ENCODE peak calls at places on chromosomes 13 and 19, in eight cellular contexts. One of them, this sample, is unnamed.

GRCh38 chr13:73387318-73387717 is 328.5 kb downstream of the KLF5 start:
- DNase-seq in stimulated activated CD8-positive, alpha-beta memory T cell treated with anti-CD3 and anti-CD28 coated beads, Interleukin-15, amount 100 ng/mL, for 4 hours: no peak
- DNase-seq in HT1080: no peak
- DNase-seq in brain pericyte: no peak
- DNase-seq in WERI-Rb-1: no peak
- DNase-seq in body of pancreas: no peak
- DNase-seq in Caco-2: no peak
- DNase-seq in EH: no peak
- DNase-seq in this sample: no peak

GRCh38 chr19:18700501-18701249 is 17.2 kb downstream of the CRTC1 start:
- DNase-seq in stimulated activated CD8-positive, alpha-beta memory T cell treated with anti-CD3 and anti-CD28 coated beads, Interleukin-15, amount 100 ng/mL, for 4 hours: no peak
- DNase-seq in HT1080: no peak
- DNase-seq in brain pericyte: no peak
- DNase-seq in WERI-Rb-1: peak
- DNase-seq in body of pancreas: peak
- DNase-seq in Caco-2: peak
- DNase-seq in EH: peak
- DNase-seq in this sample: peak

GRCh38 chr13:48404952-48405351 is 8.0 kb downstream of the LPAR6 start:
- DNase-seq in stimulated activated CD8-positive, alpha-beta memory T cell treated with anti-CD3 and anti-CD28 coated beads, Interleukin-15, amount 100 ng/mL, for 4 hours: no peak
- DNase-seq in HT1080: no peak
- DNase-seq in brain pericyte: no peak
- DNase-seq in WERI-Rb-1: no peak
- DNase-seq in body of pancreas: no peak
- DNase-seq in Caco-2: no peak
- DNase-seq in EH: peak
- DNase-seq in this sample: no peak

GRCh38 chr19:6238643-6239281 is 41.0 kb downstream of the MLLT1 start:
- DNase-seq in stimulated activated CD8-positive, alpha-beta memory T cell treated with anti-CD3 and anti-CD28 coated beads, Interleukin-15, amount 100 ng/mL, for 4 hours: no peak
- DNase-seq in HT1080: no peak
- DNase-seq in brain pericyte: no peak
- DNase-seq in WERI-Rb-1: no peak
- DNase-seq in body of pancreas: peak
- DNase-seq in Caco-2: no peak
- DNase-seq in EH: no peak
- DNase-seq in this sample: no peak

GRCh38 chr13:32048816-32049215 is 17.2 kb downstream of the FRY start:
- DNase-seq in stimulated activated CD8-positive, alpha-beta memory T cell treated with anti-CD3 and anti-CD28 coated beads, Interleukin-15, amount 100 ng/mL, for 4 hours: no peak
- DNase-seq in HT1080: peak
- DNase-seq in brain pericyte: no peak
- DNase-seq in WERI-Rb-1: no peak
- DNase-seq in body of pancreas: no peak
- DNase-seq in Caco-2: no peak
- DNase-seq in EH: peak
- DNase-seq in this sample: no peak

GRCh38 chr13:51370811-51371210 is 31.3 kb downstream of the SERPINE3 start:
- DNase-seq in stimulated activated CD8-positive, alpha-beta memory T cell treated with anti-CD3 and anti-CD28 coated beads, Interleukin-15, amount 100 ng/mL, for 4 hours: no peak
- DNase-seq in HT1080: no peak
- DNase-seq in brain pericyte: no peak
- DNase-seq in WERI-Rb-1: no peak
- DNase-seq in body of pancreas: no peak
- DNase-seq in Caco-2: no peak
- DNase-seq in EH: no peak
- DNase-seq in this sample: no peak

GRCh38 chr19:53545271-53546065 is 7.5 kb downstream of the ZNF331 start:
- DNase-seq in stimulated activated CD8-positive, alpha-beta memory T cell treated with anti-CD3 and anti-CD28 coated beads, Interleukin-15, amount 100 ng/mL, for 4 hours: no peak
- DNase-seq in HT1080: no peak
- DNase-seq in brain pericyte: no peak
- DNase-seq in WERI-Rb-1: no peak
- DNase-seq in body of pancreas: no peak
- DNase-seq in Caco-2: no peak
- DNase-seq in EH: peak
- DNase-seq in this sample: no peak

GRCh38 chr19:45115809-45116615 is 23.0 kb downstream of the PPP1R37 start:
- DNase-seq in stimulated activated CD8-positive, alpha-beta memory T cell treated with anti-CD3 and anti-CD28 coated beads, Interleukin-15, amount 100 ng/mL, for 4 hours: no peak
- DNase-seq in HT1080: no peak
- DNase-seq in brain pericyte: no peak
- DNase-seq in WERI-Rb-1: no peak
- DNase-seq in body of pancreas: no peak
- DNase-seq in Caco-2: no peak
- DNase-seq in EH: no peak
- DNase-seq in this sample: no peak

GRCh38 chr13:45167611-45168554 is 33.0 kb downstream of the KCTD4 start:
- DNase-seq in stimulated activated CD8-positive, alpha-beta memory T cell treated with anti-CD3 and anti-CD28 coated beads, Interleukin-15, amount 100 ng/mL, for 4 hours: no peak
- DNase-seq in HT1080: peak
- DNase-seq in brain pericyte: no peak
- DNase-seq in WERI-Rb-1: no peak
- DNase-seq in body of pancreas: peak
- DNase-seq in Caco-2: no peak
- DNase-seq in EH: no peak
- DNase-seq in this sample: no peak

GRCh38 chr19:2556221-2557092 is 80.5 kb downstream of the GADD45B start:
- DNase-seq in stimulated activated CD8-positive, alpha-beta memory T cell treated with anti-CD3 and anti-CD28 coated beads, Interleukin-15, amount 100 ng/mL, for 4 hours: no peak
- DNase-seq in HT1080: no peak
- DNase-seq in brain pericyte: no peak
- DNase-seq in WERI-Rb-1: no peak
- DNase-seq in body of pancreas: no peak
- DNase-seq in Caco-2: no peak
- DNase-seq in EH: no peak
- DNase-seq in this sample: no peak

GRCh38 chr13:45258339-45258685 is 57.5 kb upstream of the KCTD4 start:
- DNase-seq in stimulated activated CD8-positive, alpha-beta memory T cell treated with anti-CD3 and anti-CD28 coated beads, Interleukin-15, amount 100 ng/mL, for 4 hours: no peak
- DNase-seq in HT1080: no peak
- DNase-seq in brain pericyte: no peak
- DNase-seq in WERI-Rb-1: no peak
- DNase-seq in body of pancreas: no peak
- DNase-seq in Caco-2: no peak
- DNase-seq in EH: no peak
- DNase-seq in this sample: no peak

GRCh38 chr19:33514885-33515485 is 6.6 kb downstream of the PEPD start:
- DNase-seq in stimulated activated CD8-positive, alpha-beta memory T cell treated with anti-CD3 and anti-CD28 coated beads, Interleukin-15, amount 100 ng/mL, for 4 hours: no peak
- DNase-seq in HT1080: peak
- DNase-seq in brain pericyte: no peak
- DNase-seq in WERI-Rb-1: no peak
- DNase-seq in body of pancreas: no peak
- DNase-seq in Caco-2: no peak
- DNase-seq in EH: peak
- DNase-seq in this sample: no peak

GRCh38 chr13:24270639-24271131 is 38.7 kb upstream of the C1QTNF9 start:
- DNase-seq in stimulated activated CD8-positive, alpha-beta memory T cell treated with anti-CD3 and anti-CD28 coated beads, Interleukin-15, amount 100 ng/mL, for 4 hours: no peak
- DNase-seq in HT1080: peak
- DNase-seq in brain pericyte: no peak
- DNase-seq in WERI-Rb-1: no peak
- DNase-seq in body of pancreas: peak
- DNase-seq in Caco-2: peak
- DNase-seq in EH: peak
- DNase-seq in this sample: no peak

GRCh38 chr13:21733475-21734311 is 62.8 kb downstream of the FGF9 start:
- DNase-seq in stimulated activated CD8-positive, alpha-beta memory T cell treated with anti-CD3 and anti-CD28 coated beads, Interleukin-15, amount 100 ng/mL, for 4 hours: no peak
- DNase-seq in HT1080: no peak
- DNase-seq in brain pericyte: no peak
- DNase-seq in WERI-Rb-1: no peak
- DNase-seq in body of pancreas: no peak
- DNase-seq in Caco-2: no peak
- DNase-seq in EH: no peak
- DNase-seq in this sample: no peak

GRCh38 chr19:55352746-55353145 is 1.8 kb downstream of the COX6B2 start:
- DNase-seq in stimulated activated CD8-positive, alpha-beta memory T cell treated with anti-CD3 and anti-CD28 coated beads, Interleukin-15, amount 100 ng/mL, for 4 hours: no peak
- DNase-seq in HT1080: no peak
- DNase-seq in brain pericyte: no peak
- DNase-seq in WERI-Rb-1: no peak
- DNase-seq in body of pancreas: no peak
- DNase-seq in Caco-2: no peak
- DNase-seq in EH: no peak
- DNase-seq in this sample: no peak

GRCh38 chr19:48501446-48501960 is 10.1 kb downstream of the LMTK3 start:
- DNase-seq in stimulated activated CD8-positive, alpha-beta memory T cell treated with anti-CD3 and anti-CD28 coated beads, Interleukin-15, amount 100 ng/mL, for 4 hours: no peak
- DNase-seq in HT1080: peak
- DNase-seq in brain pericyte: no peak
- DNase-seq in WERI-Rb-1: peak
- DNase-seq in body of pancreas: peak
- DNase-seq in Caco-2: peak
- DNase-seq in EH: no peak
- DNase-seq in this sample: peak

GRCh38 chr19:15812059-15812722 is 3.3 kb downstream of the OR10H1 start:
- DNase-seq in stimulated activated CD8-positive, alpha-beta memory T cell treated with anti-CD3 and anti-CD28 coated beads, Interleukin-15, amount 100 ng/mL, for 4 hours: peak
- DNase-seq in HT1080: peak
- DNase-seq in brain pericyte: no peak
- DNase-seq in WERI-Rb-1: no peak
- DNase-seq in body of pancreas: no peak
- DNase-seq in Caco-2: peak
- DNase-seq in EH: no peak
- DNase-seq in this sample: no peak

GRCh38 chr13:78958019-78958418 is 299.1 kb upstream of the OBI1 start:
- DNase-seq in stimulated activated CD8-positive, alpha-beta memory T cell treated with anti-CD3 and anti-CD28 coated beads, Interleukin-15, amount 100 ng/mL, for 4 hours: no peak
- DNase-seq in HT1080: peak
- DNase-seq in brain pericyte: no peak
- DNase-seq in WERI-Rb-1: no peak
- DNase-seq in body of pancreas: no peak
- DNase-seq in Caco-2: no peak
- DNase-seq in EH: no peak
- DNase-seq in this sample: no peak

GRCh38 chr13:76745246-76746200 is 140.7 kb downstream of the KCTD12 start:
- DNase-seq in stimulated activated CD8-positive, alpha-beta memory T cell treated with anti-CD3 and anti-CD28 coated beads, Interleukin-15, amount 100 ng/mL, for 4 hours: no peak
- DNase-seq in HT1080: no peak
- DNase-seq in brain pericyte: no peak
- DNase-seq in WERI-Rb-1: no peak
- DNase-seq in body of pancreas: no peak
- DNase-seq in Caco-2: no peak
- DNase-seq in EH: no peak
- DNase-seq in this sample: no peak

GRCh38 chr13:113203507-113204377 is 4.7 kb downstream of the PCID2 start:
- DNase-seq in stimulated activated CD8-positive, alpha-beta memory T cell treated with anti-CD3 and anti-CD28 coated beads, Interleukin-15, amount 100 ng/mL, for 4 hours: no peak
- DNase-seq in HT1080: no peak
- DNase-seq in brain pericyte: no peak
- DNase-seq in WERI-Rb-1: no peak
- DNase-seq in body of pancreas: no peak
- DNase-seq in Caco-2: no peak
- DNase-seq in EH: no peak
- DNase-seq in this sample: no peak

GRCh38 chr19:58346961-58347929 is 6.0 kb downstream of the A1BG start:
- DNase-seq in stimulated activated CD8-positive, alpha-beta memory T cell treated with anti-CD3 and anti-CD28 coated beads, Interleukin-15, amount 100 ng/mL, for 4 hours: peak
- DNase-seq in HT1080: peak
- DNase-seq in brain pericyte: no peak
- DNase-seq in WERI-Rb-1: peak
- DNase-seq in body of pancreas: peak
- DNase-seq in Caco-2: peak
- DNase-seq in EH: peak
- DNase-seq in this sample: no peak

GRCh38 chr13:84433024-84433423 is 550.8 kb upstream of the SLITRK1 start:
- DNase-seq in stimulated activated CD8-positive, alpha-beta memory T cell treated with anti-CD3 and anti-CD28 coated beads, Interleukin-15, amount 100 ng/mL, for 4 hours: no peak
- DNase-seq in HT1080: peak
- DNase-seq in brain pericyte: no peak
- DNase-seq in WERI-Rb-1: no peak
- DNase-seq in body of pancreas: no peak
- DNase-seq in Caco-2: no peak
- DNase-seq in EH: peak
- DNase-seq in this sample: no peak

GRCh38 chr13:27933580-27934328 is 14.0 kb downstream of the PDX1 start:
- DNase-seq in stimulated activated CD8-positive, alpha-beta memory T cell treated with anti-CD3 and anti-CD28 coated beads, Interleukin-15, amount 100 ng/mL, for 4 hours: no peak
- DNase-seq in HT1080: no peak
- DNase-seq in brain pericyte: no peak
- DNase-seq in WERI-Rb-1: no peak
- DNase-seq in body of pancreas: peak
- DNase-seq in Caco-2: no peak
- DNase-seq in EH: no peak
- DNase-seq in this sample: no peak

GRCh38 chr13:44416297-44416696 is 42.7 kb downstream of the SERP2 start:
- DNase-seq in stimulated activated CD8-positive, alpha-beta memory T cell treated with anti-CD3 and anti-CD28 coated beads, Interleukin-15, amount 100 ng/mL, for 4 hours: no peak
- DNase-seq in HT1080: no peak
- DNase-seq in brain pericyte: no peak
- DNase-seq in WERI-Rb-1: no peak
- DNase-seq in body of pancreas: no peak
- DNase-seq in Caco-2: no peak
- DNase-seq in EH: no peak
- DNase-seq in this sample: no peak

GRCh38 chr13:89751537-89751936 is 1596.0 kb upstream of the MIR17HG start:
- DNase-seq in stimulated activated CD8-positive, alpha-beta memory T cell treated with anti-CD3 and anti-CD28 coated beads, Interleukin-15, amount 100 ng/mL, for 4 hours: no peak
- DNase-seq in HT1080: no peak
- DNase-seq in brain pericyte: no peak
- DNase-seq in WERI-Rb-1: no peak
- DNase-seq in body of pancreas: no peak
- DNase-seq in Caco-2: no peak
- DNase-seq in EH: no peak
- DNase-seq in this sample: no peak

GRCh38 chr13:114015608-114016295 is 41.9 kb upstream of the C13orf46 start:
- DNase-seq in stimulated activated CD8-positive, alpha-beta memory T cell treated with anti-CD3 and anti-CD28 coated beads, Interleukin-15, amount 100 ng/mL, for 4 hours: no peak
- DNase-seq in HT1080: no peak
- DNase-seq in brain pericyte: no peak
- DNase-seq in WERI-Rb-1: no peak
- DNase-seq in body of pancreas: no peak
- DNase-seq in Caco-2: no peak
- DNase-seq in EH: peak
- DNase-seq in this sample: no peak

GRCh38 chr13:50400930-50401553 is 385.8 kb downstream of the KCNRG start:
- DNase-seq in stimulated activated CD8-positive, alpha-beta memory T cell treated with anti-CD3 and anti-CD28 coated beads, Interleukin-15, amount 100 ng/mL, for 4 hours: no peak
- DNase-seq in HT1080: peak
- DNase-seq in brain pericyte: no peak
- DNase-seq in WERI-Rb-1: peak
- DNase-seq in body of pancreas: no peak
- DNase-seq in Caco-2: no peak
- DNase-seq in EH: peak
- DNase-seq in this sample: no peak

GRCh38 chr19:31378404-31378803 is 29.2 kb upstream of the TSHZ3 start:
- DNase-seq in stimulated activated CD8-positive, alpha-beta memory T cell treated with anti-CD3 and anti-CD28 coated beads, Interleukin-15, amount 100 ng/mL, for 4 hours: no peak
- DNase-seq in HT1080: peak
- DNase-seq in brain pericyte: no peak
- DNase-seq in WERI-Rb-1: no peak
- DNase-seq in body of pancreas: peak
- DNase-seq in Caco-2: no peak
- DNase-seq in EH: peak
- DNase-seq in this sample: no peak

GRCh38 chr19:18223860-18224524 is 2.2 kb downstream of the PDE4C start:
- DNase-seq in stimulated activated CD8-positive, alpha-beta memory T cell treated with anti-CD3 and anti-CD28 coated beads, Interleukin-15, amount 100 ng/mL, for 4 hours: no peak
- DNase-seq in HT1080: peak
- DNase-seq in brain pericyte: no peak
- DNase-seq in WERI-Rb-1: peak
- DNase-seq in body of pancreas: peak
- DNase-seq in Caco-2: peak
- DNase-seq in EH: no peak
- DNase-seq in this sample: no peak

GRCh38 chr19:19782783-19783182 is 38.8 kb downstream of the ZNF506 start:
- DNase-seq in stimulated activated CD8-positive, alpha-beta memory T cell treated with anti-CD3 and anti-CD28 coated beads, Interleukin-15, amount 100 ng/mL, for 4 hours: no peak
- DNase-seq in HT1080: no peak
- DNase-seq in brain pericyte: no peak
- DNase-seq in WERI-Rb-1: no peak
- DNase-seq in body of pancreas: no peak
- DNase-seq in Caco-2: no peak
- DNase-seq in EH: no peak
- DNase-seq in this sample: no peak

GRCh38 chr19:48989701-48990291 is 3.3 kb downstream of the GYS1 start:
- DNase-seq in stimulated activated CD8-positive, alpha-beta memory T cell treated with anti-CD3 and anti-CD28 coated beads, Interleukin-15, amount 100 ng/mL, for 4 hours: no peak
- DNase-seq in HT1080: no peak
- DNase-seq in brain pericyte: no peak
- DNase-seq in WERI-Rb-1: peak
- DNase-seq in body of pancreas: no peak
- DNase-seq in Caco-2: peak
- DNase-seq in EH: peak
- DNase-seq in this sample: no peak

GRCh38 chr13:97434417-97435296 is 688 bp downstream of the RAP2A start:
- DNase-seq in stimulated activated CD8-positive, alpha-beta memory T cell treated with anti-CD3 and anti-CD28 coated beads, Interleukin-15, amount 100 ng/mL, for 4 hours: no peak
- DNase-seq in HT1080: peak
- DNase-seq in brain pericyte: peak
- DNase-seq in WERI-Rb-1: peak
- DNase-seq in body of pancreas: peak
- DNase-seq in Caco-2: no peak
- DNase-seq in EH: peak
- DNase-seq in this sample: peak

GRCh38 chr19:42409477-42409876 is 17.7 kb downstream of the LIPE start:
- DNase-seq in stimulated activated CD8-positive, alpha-beta memory T cell treated with anti-CD3 and anti-CD28 coated beads, Interleukin-15, amount 100 ng/mL, for 4 hours: no peak
- DNase-seq in HT1080: no peak
- DNase-seq in brain pericyte: no peak
- DNase-seq in WERI-Rb-1: no peak
- DNase-seq in body of pancreas: peak
- DNase-seq in Caco-2: no peak
- DNase-seq in EH: no peak
- DNase-seq in this sample: no peak

GRCh38 chr13:98083507-98083906 is 59.4 kb upstream of the FARP1 start:
- DNase-seq in stimulated activated CD8-positive, alpha-beta memory T cell treated with anti-CD3 and anti-CD28 coated beads, Interleukin-15, amount 100 ng/mL, for 4 hours: no peak
- DNase-seq in HT1080: peak
- DNase-seq in brain pericyte: no peak
- DNase-seq in WERI-Rb-1: no peak
- DNase-seq in body of pancreas: no peak
- DNase-seq in Caco-2: no peak
- DNase-seq in EH: peak
- DNase-seq in this sample: no peak

This sample was measured in MM.1S.